ENCODE peak calls at places on chromosomes 16 and 17, in seven cellular contexts. T, V, R, E, D, J and A are unnamed samples.

GRCh38 chr17:40518401-40519088 is 17.1 kb upstream of the TNS4 start:
- DNase-seq in T (peak), V (no peak), R (no peak), E (no peak), D (peak), J (no peak), A (no peak)

GRCh38 chr17:71649986-71650385 is 470.8 kb upstream of the SOX9 start:
- DNase-seq in T (no peak), V (no peak), R (no peak), E (no peak), D (no peak), J (no peak), A (no peak)

GRCh38 chr17:63035695-63036094 is 69.7 kb downstream of the TANC2 start:
- DNase-seq in T (peak), V (no peak), R (no peak), E (no peak), D (no peak), J (no peak), A (no peak)

GRCh38 chr17:82978765-82979349 is 100.6 kb upstream of the METRNL start:
- DNase-seq in T (no peak), V (no peak), R (peak), E (peak), D (no peak), J (no peak), A (no peak)

GRCh38 chr17:50539762-50540440 is 7.1 kb upstream of the SPATA20 start:
- DNase-seq in T (no peak), V (no peak), R (no peak), E (no peak), D (no peak), J (no peak), A (no peak)

GRCh38 chr16:89099905-89100304 is 6.3 kb downstream of the ACSF3 start:
- DNase-seq in T (no peak), V (no peak), R (no peak), E (no peak), D (no peak), J (no peak), A (no peak)

GRCh38 chr16:85253127-85253941 is 141.1 kb upstream of the CIBAR2 start:
- DNase-seq in T (no peak), V (peak), R (peak), E (peak), D (no peak), J (peak), A (peak)

GRCh38 chr17:70172449-70172848 is 3.1 kb downstream of the KCNJ2 start:
- DNase-seq in T (no peak), V (no peak), R (no peak), E (no peak), D (no peak), J (no peak), A (no peak)

GRCh38 chr17:78348055-78348745 is 11.7 kb downstream of the SOCS3 start:
- DNase-seq in T (no peak), V (no peak), R (no peak), E (no peak), D (no peak), J (no peak), A (no peak)

GRCh38 chr16:2473999-2474876 is 689 bp upstream of the TBC1D24 start:
- DNase-seq in T (no peak), V (peak), R (peak), E (peak), D (no peak), J (peak), A (peak)

GRCh38 chr17:36888236-36888957 is 48.9 kb upstream of the LHX1 start:
- DNase-seq in T (no peak), V (no peak), R (no peak), E (no peak), D (no peak), J (no peak), A (no peak)

GRCh38 chr17:66885417-66885816 is 50.5 kb downstream of the CACNG5 start:
- DNase-seq in T (no peak), V (no peak), R (no peak), E (no peak), D (no peak), J (no peak), A (no peak)

GRCh38 chr17:29215174-29215573 is 31.5 kb upstream of the CRYBA1 start:
- DNase-seq in T (no peak), V (no peak), R (no peak), E (no peak), D (no peak), J (no peak), A (no peak)

GRCh38 chr16:8962393-8963009 is 1.2 kb downstream of the USP7 start:
- DNase-seq in T (no peak), V (no peak), R (peak), E (no peak), D (no peak), J (peak), A (peak)

GRCh38 chr16:50323335-50324011 is 45.3 kb downstream of the BRD7 start:
- DNase-seq in T (peak), V (peak), R (no peak), E (peak), D (no peak), J (no peak), A (no peak)